ENCODE peak calls at places on chromosomes 11 and 22, in ten cellular contexts. X is ascending aorta, N is pancreas, K is neural progenitor cell, T is A549, M is lower leg skin, L is fibroblast of lung, Z is AG04450, W is sigmoid colon, E is OCI-LY7. S is an unnamed sample.

GRCh38 chr22:46004105-46004866 is 27.3 kb upstream of the WNT7B start:
- DNase-seq in E (no peak), Z (no peak), L (no peak), N (no peak), W (peak), X (no peak), K (no peak), M (no peak), T (no peak), S (no peak)

GRCh38 chr22:44145544-44145943 is 35.2 kb upstream of the PARVG start:
- DNase-seq in M (no peak), Z (no peak), T (no peak), E (no peak), W (peak), L (no peak), X (no peak), N (no peak), K (no peak), S (no peak)

GRCh38 chr11:57641011-57641410 is 8.7 kb downstream of the YPEL4 start:
- DNase-seq in X (no peak), T (no peak), W (peak), L (no peak), M (no peak), Z (no peak), K (peak), E (peak), N (no peak), S (no peak)

GRCh38 chr11:12900496-12900895 is 108.6 kb upstream of the RASSF10 start:
- DNase-seq in L (peak), N (no peak), Z (peak), M (no peak), E (no peak), X (no peak), W (no peak), T (no peak), K (no peak), S (no peak)

GRCh38 chr11:73203790-73204189 is 14.3 kb upstream of the P2RY2 start:
- DNase-seq in L (no peak), Z (no peak), E (no peak), X (no peak), N (no peak), T (no peak), W (peak), K (no peak), M (peak), S (no peak)

GRCh38 chr11:57800444-57801184 is 39.0 kb downstream of the CTNND1 start:
- DNase-seq in T (peak), E (peak), Z (peak), M (peak), N (peak), K (peak), W (no peak), L (peak), X (no peak), S (peak)

GRCh38 chr22:28410050-28410816 is 269.4 kb downstream of the TTC28 start:
- DNase-seq in T (no peak), X (no peak), L (peak), W (no peak), E (no peak), Z (no peak), M (no peak), K (no peak), N (no peak), S (no peak)

GRCh38 chr11:94946812-94947211 is 26.5 kb downstream of the CWC15 start:
- DNase-seq in M (no peak), W (no peak), Z (no peak), E (no peak), T (no peak), K (no peak), X (no peak), N (no peak), L (no peak), S (no peak)

GRCh38 chr11:64536396-64536935 is 54.6 kb upstream of the SLC22A12 start:
- DNase-seq in L (peak), T (no peak), M (no peak), X (no peak), E (no peak), K (no peak), W (no peak), Z (no peak), N (no peak), S (no peak)

GRCh38 chr22:49668402-49668801 is 159.3 kb downstream of the BRD1 start:
- DNase-seq in N (no peak), T (no peak), M (peak), K (no peak), X (no peak), Z (no peak), L (no peak), W (peak), E (no peak), S (no peak)

GRCh38 chr11:34192481-34193401 is 87.3 kb downstream of the NAT10 start:
- DNase-seq in L (peak), W (peak), E (no peak), T (peak), M (peak), K (peak), N (peak), Z (peak), X (peak), S (no peak)

GRCh38 chr11:8311366-8311765 is 47.7 kb upstream of the LMO1 start:
- DNase-seq in W (peak), T (no peak), Z (no peak), E (no peak), K (no peak), L (no peak), X (no peak), M (no peak), N (no peak), S (no peak)

GRCh38 chr11:61176446-61176845 is 15.2 kb upstream of the VPS37C start:
- DNase-seq in T (no peak), M (no peak), X (peak), L (no peak), N (no peak), E (no peak), Z (no peak), W (no peak), K (no peak), S (no peak)

GRCh38 chr11:2140411-2141400 is 1.5 kb upstream of the IGF2 start:
- DNase-seq in X (no peak), N (no peak), E (no peak), L (no peak), M (no peak), Z (no peak), K (peak), W (no peak), T (no peak), S (no peak)

GRCh38 chr11:32437406-32438345 is 2.3 kb upstream of the WT1 start:
- DNase-seq in L (no peak), N (no peak), X (no peak), K (peak), W (no peak), Z (no peak), M (no peak), T (no peak), E (no peak), S (no peak)

GRCh38 chr22:50138036-50138435 is 32.5 kb upstream of the PANX2 start:
- DNase-seq in N (no peak), K (no peak), X (no peak), Z (no peak), E (no peak), W (no peak), L (no peak), M (no peak), T (no peak), S (no peak)

GRCh38 chr11:22163394-22163797 is 29.5 kb upstream of the ANO5 start:
- DNase-seq in X (peak), M (no peak), W (peak), T (no peak), L (no peak), N (no peak), E (no peak), Z (no peak), K (no peak), S (no peak)

GRCh38 chr11:36945384-36945783 is 347.3 kb upstream of the RAG2 start:
- DNase-seq in E (peak), X (no peak), T (no peak), W (no peak), K (no peak), M (no peak), Z (no peak), L (no peak), N (no peak), S (no peak)

GRCh38 chr22:45248832-45249561 is 8.3 kb upstream of the KIAA0930 start:
- DNase-seq in L (no peak), W (no peak), M (no peak), N (no peak), T (no peak), E (peak), X (no peak), K (no peak), Z (no peak), S (no peak)

GRCh38 chr22:43955883-43956286 is 643 bp downstream of the SAMM50 start:
- DNase-seq in X (no peak), Z (no peak), K (no peak), N (no peak), L (peak), T (no peak), M (no peak), E (peak), W (no peak), S (no peak)

DNA sequence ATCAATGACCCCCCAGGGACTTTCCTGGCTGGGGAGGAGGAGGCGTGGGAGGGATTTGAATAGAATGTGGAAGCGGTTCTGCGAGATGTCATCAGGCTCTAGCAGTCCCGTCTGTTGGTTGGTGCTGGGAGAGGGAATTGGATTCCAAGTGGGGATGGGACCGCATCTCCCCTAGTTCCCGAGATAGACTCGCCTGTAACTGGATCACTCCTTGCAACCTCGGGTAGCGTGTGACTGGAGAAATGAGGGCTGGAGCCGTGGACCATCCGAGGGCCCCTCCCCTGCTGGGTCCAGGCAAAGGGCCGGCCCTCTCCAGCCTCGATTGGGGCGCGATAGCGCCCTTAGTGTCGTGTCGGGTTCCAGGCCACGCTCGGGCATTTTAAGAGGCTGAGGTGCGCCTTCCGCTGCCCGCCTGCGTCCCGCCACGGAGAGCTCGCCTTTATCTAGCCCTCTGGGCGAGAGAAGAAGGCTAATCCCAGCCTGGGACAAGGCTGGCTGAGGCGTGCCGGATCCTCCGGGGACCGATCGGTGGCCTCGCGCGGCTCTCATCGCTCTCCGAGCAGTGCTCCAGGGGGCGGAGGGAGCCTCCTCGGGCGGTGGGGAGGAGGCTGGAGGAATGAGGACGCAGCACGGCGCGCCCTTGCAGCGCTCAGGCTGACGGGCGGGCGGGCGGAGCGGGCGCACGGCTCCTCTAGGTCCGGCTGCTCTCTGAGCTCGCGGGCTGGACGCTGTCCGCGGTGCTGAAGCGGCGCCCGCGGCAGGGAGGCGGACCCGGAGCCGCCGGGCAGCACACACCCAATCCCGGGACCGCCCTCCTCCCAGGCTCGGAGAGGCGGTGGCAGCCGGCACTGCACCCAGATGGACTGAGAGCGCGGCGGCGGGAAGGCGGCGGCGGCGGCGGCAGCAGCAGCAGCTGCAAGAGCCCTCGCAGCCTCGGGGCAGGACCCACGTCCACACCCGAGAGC is 107.8 kb downstream of the OSBP2 start:
- DNase-seq in K (peak), N (peak), L (peak), E (no peak), W (peak), T (peak), X (peak), M (peak), Z (peak), S (peak)
- TF ChIP-seq CTCF in K (peak), N (peak), L (no peak), E (no peak), W (peak), T (no peak), X (peak), M (no peak), Z (peak), S (no peak)

DNA sequence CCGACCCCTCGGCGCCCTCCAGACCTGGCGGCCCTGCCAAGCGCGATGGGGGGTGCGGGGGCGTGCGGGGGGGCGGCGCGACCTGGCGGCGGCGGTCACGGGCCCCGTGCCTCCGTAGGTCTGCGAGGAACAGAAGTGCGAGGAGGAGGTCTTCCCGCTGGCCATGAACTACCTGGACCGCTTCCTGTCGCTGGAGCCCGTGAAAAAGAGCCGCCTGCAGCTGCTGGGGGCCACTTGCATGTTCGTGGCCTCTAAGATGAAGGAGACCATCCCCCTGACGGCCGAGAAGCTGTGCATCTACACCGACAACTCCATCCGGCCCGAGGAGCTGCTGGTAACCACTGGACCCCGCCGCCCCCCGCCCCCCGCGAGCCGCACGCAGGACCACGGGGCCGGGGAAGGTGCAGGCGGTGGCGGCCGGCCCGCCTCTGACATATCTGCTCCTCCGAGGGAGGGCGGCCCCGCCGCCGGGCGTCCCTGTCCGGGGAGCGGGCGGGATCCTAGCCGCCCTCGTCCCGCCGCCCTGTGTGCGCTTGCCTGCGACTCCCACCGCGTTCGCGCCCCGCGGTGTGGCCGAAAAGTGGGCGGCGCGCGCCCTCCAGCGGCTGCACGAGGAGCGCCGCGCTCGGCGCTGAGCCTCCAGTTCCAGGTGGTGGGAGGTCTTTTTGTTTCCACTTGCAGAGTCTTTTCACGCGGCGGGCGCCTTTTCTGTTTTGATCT is 2.1 kb downstream of the CCND1 start:
- DNase-seq in T (peak), Z (peak), N (peak), X (peak), K (peak), L (peak), E (peak), W (peak), M (peak), S (no peak)
- H3K4me3 ChIP-seq in T (peak), Z (peak), N (peak), X (peak), K (peak), L (peak), E (peak), W (peak), M (peak), S (peak)

GRCh38 chr22:41951898-41952474 is at the start of gene SMIM45:
- DNase-seq in K (peak), N (no peak), E (peak), L (no peak), X (no peak), Z (no peak), W (no peak), T (no peak), M (no peak), S (no peak)
- TF ChIP-seq CTCF in K (peak), N (no peak), E (peak), L (no peak), X (no peak), Z (no peak), W (no peak), T (no peak), M (no peak), S (no peak)

DNA sequence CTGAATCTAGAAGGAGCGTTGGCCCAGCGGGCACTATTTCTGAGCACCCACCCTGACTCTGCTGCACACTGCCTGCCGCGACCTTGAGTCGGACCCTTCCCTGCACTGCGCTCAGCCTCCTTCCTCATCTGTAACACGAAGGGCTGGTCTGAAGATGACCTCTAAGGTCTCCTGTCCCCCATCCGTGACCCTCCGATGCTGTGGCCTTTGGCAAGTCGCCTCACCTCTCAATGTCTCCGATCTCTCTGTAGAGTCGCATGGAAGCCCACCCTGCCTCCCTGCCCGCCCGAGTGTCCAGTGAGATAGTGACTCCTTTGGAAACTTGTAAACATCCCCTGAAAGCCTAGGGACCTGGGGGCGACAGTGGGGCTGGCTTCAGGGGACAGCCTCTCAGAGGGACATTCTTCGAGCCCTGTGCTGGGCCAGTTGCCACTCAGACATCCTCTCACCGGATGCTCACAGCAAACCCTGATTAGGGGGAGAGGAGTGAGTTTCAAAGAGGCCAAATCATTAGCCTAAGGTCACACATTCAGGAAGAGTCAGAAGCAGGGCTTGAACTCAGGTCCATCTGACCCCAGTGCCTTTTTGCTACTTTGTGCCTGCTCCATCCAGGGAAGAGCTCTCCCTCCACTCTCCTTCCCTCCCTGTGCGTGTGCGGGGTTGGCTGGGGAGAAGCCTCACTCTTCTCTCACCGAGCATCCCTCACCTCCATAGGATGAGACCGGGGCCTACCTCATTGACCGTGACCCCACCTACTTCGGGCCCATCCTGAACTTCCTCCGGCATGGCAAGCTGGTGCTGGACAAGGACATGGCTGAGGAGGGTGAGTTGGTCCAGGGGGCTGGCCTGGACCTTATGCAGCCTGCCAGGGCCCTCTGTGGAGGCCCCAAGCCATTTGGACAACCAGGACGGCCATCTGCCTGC is 1.1 kb downstream of the KCTD17 start:
- DNase-seq in W (no peak), K (no peak), L (no peak), T (no peak), N (no peak), M (no peak), E (no peak), Z (no peak), X (no peak), S (no peak)
- H3K4me3 ChIP-seq in W (peak), K (peak), L (peak), T (peak), N (peak), M (peak), E (peak), Z (peak), X (peak), S (peak)

GRCh38 chr11:131169057-131169456 is 201.4 kb upstream of the NTM start:
- DNase-seq in X (no peak), L (no peak), Z (no peak), T (no peak), W (no peak), K (no peak), N (no peak), E (no peak), M (no peak), S (no peak)

DNA sequence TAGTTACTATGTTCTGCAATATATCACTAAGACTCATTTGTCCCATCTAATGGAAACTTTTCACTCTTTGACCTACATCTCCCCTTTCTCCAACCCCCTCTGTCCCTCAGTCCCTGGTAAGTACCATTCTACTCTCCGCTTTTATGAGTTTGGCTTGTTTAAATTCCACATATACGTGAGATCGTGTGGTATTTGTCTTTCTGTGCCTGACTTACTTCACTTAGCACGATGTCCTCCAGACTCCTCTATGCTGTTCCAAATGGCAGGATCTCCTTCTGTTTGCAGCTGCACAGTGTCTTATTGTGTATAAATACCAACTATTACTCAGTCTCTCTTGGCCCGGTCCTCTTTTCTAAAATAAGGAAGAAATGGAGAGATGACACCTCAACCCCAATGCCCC is 205.4 kb upstream of the NTM start:
- DNase-seq in X (no peak), L (no peak), K (no peak), Z (no peak), W (no peak), E (no peak), N (no peak), T (no peak), M (no peak), S (no peak)
- TF ChIP-seq CTCF in X (no peak), L (no peak), K (no peak), Z (no peak), W (no peak), E (no peak), N (no peak), T (no peak), M (no peak), S (no peak)

GRCh38 chr11:118907749-118908106 is 18.0 kb downstream of the BCL9L start:
- DNase-seq in X (no peak), W (no peak), N (no peak), K (peak), Z (no peak), L (no peak), E (no peak), T (no peak), M (no peak), S (no peak)
- H3K4me3 ChIP-seq in X (no peak), W (no peak), N (no peak), K (peak), Z (no peak), L (no peak), E (no peak), T (peak), M (no peak), S (no peak)